ENCODE peak calls at places on chromosome X, in six cellular contexts. R is endothelial cell of umbilical vein, A is HepG2, V is GM23248, S is astrocyte, E is H1. F is an unnamed sample.

GRCh38 chrX:44596277-44596676 is 53.6 kb upstream of the FUNDC1 start:
- DNase-seq in R (no peak), A (no peak), V (no peak), S (no peak), E (no peak), F (no peak)

GRCh38 chrX:39318497-39319343 is 517.5 kb downstream of the MID1IP1 start:
- DNase-seq in R (no peak), A (no peak), V (no peak), S (no peak), E (no peak), F (no peak)

GRCh38 chrX:103586314-103586646 is 965 bp downstream of the TCEAL4 start:
- DNase-seq in R (no peak), A (no peak), V (peak; percentile 37), S (no peak), E (no peak), F (peak; percentile 7)

GRCh38 chrX:96447161-96447560 is 237.5 kb upstream of the DIAPH2 start:
- DNase-seq in R (no peak), A (no peak), V (no peak), S (no peak), E (no peak), F (no peak)

GRCh38 chrX:2928583-2929434 is at the start of gene ARSD:
- DNase-seq in R (peak; percentile 79), A (peak; percentile 74), V (peak; percentile 87), S (peak; percentile 92), E (peak; percentile 81), F (peak; percentile 92)

GRCh38 chrX:103565752-103566151 is 19.6 kb upstream of the TCEAL4 start:
- DNase-seq in R (no peak), A (no peak), V (peak; percentile 86), S (peak; percentile 75), E (no peak), F (peak; percentile 81)

GRCh38 chrX:148501121-148502066 is 977 bp downstream of the AFF2 start:
- DNase-seq in R (no peak), A (no peak), V (no peak), S (no peak), E (peak; percentile 59), F (no peak)

GRCh38 chrX:42978655-42979379 is 200.9 kb upstream of the PPP1R2C start:
- DNase-seq in R (no peak), A (no peak), V (no peak), S (peak; percentile 33), E (no peak), F (peak; percentile 33)

GRCh38 chrX:3743821-3744439 is 30.5 kb upstream of the PRKX start:
- DNase-seq in R (no peak), A (no peak), V (no peak), S (no peak), E (no peak), F (no peak)

DNA sequence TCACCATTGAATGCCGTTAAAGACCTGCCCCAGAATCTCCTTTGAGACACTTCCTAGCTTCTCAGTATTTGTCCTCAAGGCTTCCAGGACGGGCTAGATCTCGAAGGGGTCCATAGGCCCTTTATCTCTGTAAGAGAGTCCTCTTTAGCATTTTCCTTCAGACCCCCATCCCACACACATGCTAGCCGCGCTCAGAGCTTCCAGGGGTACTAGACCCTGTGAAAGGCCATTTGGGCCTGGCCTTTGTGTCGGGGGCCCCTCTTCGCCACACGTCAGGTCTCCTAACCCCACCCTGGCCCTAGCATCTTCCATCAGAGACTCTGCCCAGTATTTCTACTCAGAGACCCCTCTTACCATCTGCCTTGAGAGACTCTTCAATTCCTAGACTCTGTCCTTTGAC is 759 bp downstream of the UBA1 start:
- DNase-seq in R (no peak), A (no peak), V (no peak), S (no peak), E (no peak), F (no peak)
- H2AFZ ChIP-seq in R (no peak overlapping the region), A (no peak overlapping the region), V (no peak overlapping the region), S (no peak overlapping the region), E (no peak overlapping the region), F (peak overlapping the region; percentile 35)

GRCh38 chrX:69016220-69016941 is 148.9 kb downstream of the PJA1 start:
- DNase-seq in R (peak; percentile 16), A (no peak), V (no peak), S (no peak), E (peak; percentile 33), F (no peak)

GRCh38 chrX:69015156-69015555 is 150.1 kb downstream of the PJA1 start:
- DNase-seq in R (no peak), A (no peak), V (no peak), S (no peak), E (no peak), F (no peak)

GRCh38 chrX:69018416-69019072 is 146.7 kb downstream of the PJA1 start:
- DNase-seq in R (peak; percentile 68), A (no peak), V (no peak), S (no peak), E (no peak), F (no peak)

GRCh38 chrX:69014200-69014599 is 151.1 kb downstream of the PJA1 start:
- DNase-seq in R (no peak), A (no peak), V (peak; percentile 54), S (peak; percentile 83), E (no peak), F (peak; percentile 86)

DNA sequence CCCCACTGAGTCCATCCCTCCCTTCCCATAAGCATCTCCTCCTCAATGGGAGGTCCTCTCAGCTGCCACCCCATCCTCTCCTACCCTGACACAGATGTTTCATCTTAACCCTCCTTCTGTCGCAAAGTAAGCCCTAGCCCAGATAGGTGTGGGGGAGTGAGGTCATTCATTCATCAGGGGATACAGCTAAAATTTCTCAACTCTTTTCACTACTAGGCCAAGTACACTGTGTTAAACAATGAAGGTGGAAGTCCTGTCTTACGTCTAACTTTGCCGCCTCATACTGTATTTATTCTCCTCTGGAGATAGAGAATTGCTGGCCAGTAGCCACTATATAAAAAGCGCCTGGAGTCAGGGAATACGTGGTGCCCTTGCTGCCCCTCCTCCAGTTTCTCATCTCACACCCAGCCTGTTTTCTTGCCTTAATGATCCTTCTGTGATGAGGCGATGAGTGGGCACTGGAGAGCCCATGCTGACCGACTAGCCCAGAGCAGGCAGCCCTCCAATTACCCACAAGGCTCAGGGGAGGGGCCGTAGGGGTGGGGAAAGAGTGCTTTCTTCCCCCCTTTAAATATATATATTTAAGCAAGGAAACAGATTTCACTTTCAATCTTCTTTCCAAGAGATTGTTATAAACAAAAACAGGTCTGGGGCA is 149.6 kb downstream of the PJA1 start:
- DNase-seq in R (peak; percentile 18), A (no peak), V (no peak), S (no peak), E (peak; percentile 2), F (no peak)
- H3K27ac ChIP-seq in R (no peak overlapping the region), A (no peak overlapping the region), V (no peak overlapping the region), S (no peak overlapping the region), E (no peak overlapping the region), F (no peak overlapping the region)

GRCh38 chrX:54435121-54435520 is 5.1 kb upstream of the TSR2 start:
- DNase-seq in R (no peak), A (no peak), V (no peak), S (no peak), E (no peak), F (no peak)
- H2AFZ ChIP-seq in R (no peak overlapping the region), A (no peak overlapping the region), V (no peak overlapping the region), S (no peak overlapping the region), E (no peak overlapping the region), F (no peak overlapping the region)

GRCh38 chrX:95325185-95325584 is 1359.5 kb upstream of the DIAPH2 start:
- DNase-seq in R (no peak), A (no peak), V (no peak), S (no peak), E (no peak), F (no peak)
- H3K27ac ChIP-seq in R (no peak overlapping the region), A (no peak overlapping the region), V (no peak overlapping the region), S (no peak overlapping the region), E (no peak overlapping the region), F (no peak overlapping the region)

GRCh38 chrX:132120913-132121312 is 6.9 kb downstream of the FRMD7 start:
- DNase-seq in R (no peak), A (no peak), V (no peak), S (no peak), E (no peak), F (no peak)

GRCh38 chrX:132127748-132128147 is at the start of gene FRMD7:
- DNase-seq in R (no peak), A (no peak), V (no peak), S (peak; percentile 21), E (no peak), F (peak; percentile 3)

GRCh38 chrX:132125906-132126305 is 1.9 kb downstream of the FRMD7 start:
- DNase-seq in R (no peak), A (no peak), V (no peak), S (no peak), E (no peak), F (no peak)
- H2AFZ ChIP-seq in R (no peak overlapping the region), A (no peak overlapping the region), V (no peak overlapping the region), S (no peak overlapping the region), E (no peak overlapping the region), F (no peak overlapping the region)

DNA sequence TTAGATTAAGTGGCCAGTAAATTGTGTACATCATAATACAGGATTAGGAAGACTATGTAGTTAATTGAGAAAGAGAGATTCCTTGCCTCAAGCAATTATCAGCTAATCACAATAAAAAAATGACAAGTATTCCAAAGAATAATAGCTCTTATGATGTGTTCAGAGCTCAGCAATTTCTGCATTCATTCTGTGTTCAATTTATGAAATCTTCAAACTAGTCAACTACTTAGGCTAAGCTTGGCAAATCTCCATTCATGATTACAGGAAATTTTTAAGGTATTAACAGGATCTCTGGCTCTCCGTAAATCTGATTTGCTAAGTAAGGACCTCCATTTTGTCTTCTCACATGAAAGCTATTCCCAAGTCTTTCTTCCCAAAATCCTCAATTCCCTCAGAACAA is 256.9 kb upstream of the TEX13A start:
- DNase-seq in R (no peak), A (no peak), V (no peak), S (no peak), E (no peak), F (no peak)
- H3K27ac ChIP-seq in R (no peak overlapping the region), A (no peak overlapping the region), V (no peak overlapping the region), S (no peak overlapping the region), E (no peak overlapping the region), F (no peak overlapping the region)

GRCh38 chrX:23035493-23035892 is 35.7 kb downstream of the DDX53 start:
- DNase-seq in R (no peak), A (no peak), V (no peak), S (no peak), E (no peak), F (no peak)
- H2AFZ ChIP-seq in R (no peak overlapping the region), A (no peak overlapping the region), V (no peak overlapping the region), S (no peak overlapping the region), E (no peak overlapping the region), F (no peak overlapping the region)

GRCh38 chrX:136215559-136215958 is 35.6 kb downstream of the MAP7D3 start:
- DNase-seq in R (no peak), A (no peak), V (peak; percentile 57), S (peak; percentile 59), E (no peak), F (no peak)
- H3K27ac ChIP-seq in R (peak overlapping the region; percentile 84), A (no peak overlapping the region), V (peak overlapping the region; percentile 79), S (peak overlapping the region; percentile 2), E (no peak overlapping the region), F (peak overlapping the region; percentile 22)